ENCODE peak calls at places on chromosomes 11 and 22, in eight cellular contexts. One of them, this sample, is unnamed.

GRCh38 chr11:74746868-74747267 is 1.8 kb upstream of the RNF169 start:
- DNase-seq in mesothelial cell of epicardium: no peak
- DNase-seq in left ventricle myocardium inferior: no peak
- DNase-seq in A549: no peak
- DNase-seq in ovary: no peak
- DNase-seq in progenitor cell of endocrine pancreas: no peak
- DNase-seq in cardiac muscle cell: no peak
- DNase-seq in left lung: no peak
- DNase-seq in this sample: no peak

GRCh38 chr11:10303558-10304363 is 1.1 kb upstream of the ADM start:
- DNase-seq in left ventricle myocardium inferior: peak
- DNase-seq in ovary: no peak
- DNase-seq in cardiac muscle cell: peak
- DNase-seq in left lung: peak
- DNase-seq in progenitor cell of endocrine pancreas: no peak
- DNase-seq in A549: peak
- DNase-seq in mesothelial cell of epicardium: peak
- DNase-seq in this sample: no peak

GRCh38 chr11:30868495-30869130 is 282.5 kb upstream of the MPPED2 start:
- DNase-seq in A549: no peak
- DNase-seq in cardiac muscle cell: no peak
- DNase-seq in mesothelial cell of epicardium: no peak
- DNase-seq in left lung: no peak
- DNase-seq in progenitor cell of endocrine pancreas: no peak
- DNase-seq in left ventricle myocardium inferior: no peak
- DNase-seq in ovary: no peak
- DNase-seq in this sample: no peak

GRCh38 chr11:111688028-111688427 is 78.2 kb downstream of the PPP2R1B start:
- DNase-seq in left lung: no peak
- DNase-seq in A549: no peak
- DNase-seq in mesothelial cell of epicardium: no peak
- DNase-seq in progenitor cell of endocrine pancreas: no peak
- DNase-seq in ovary: no peak
- DNase-seq in cardiac muscle cell: no peak
- DNase-seq in left ventricle myocardium inferior: no peak
- DNase-seq in this sample: no peak

GRCh38 chr22:45272498-45272897 is 12.3 kb upstream of the UPK3A start:
- DNase-seq in left ventricle myocardium inferior: no peak
- DNase-seq in ovary: no peak
- DNase-seq in A549: no peak
- DNase-seq in left lung: no peak
- DNase-seq in cardiac muscle cell: no peak
- DNase-seq in progenitor cell of endocrine pancreas: no peak
- DNase-seq in mesothelial cell of epicardium: no peak
- DNase-seq in this sample: no peak

GRCh38 chr11:20584093-20584774 is 15.2 kb upstream of the SLC6A5 start:
- DNase-seq in cardiac muscle cell: no peak
- DNase-seq in left lung: no peak
- DNase-seq in progenitor cell of endocrine pancreas: no peak
- DNase-seq in A549: peak
- DNase-seq in ovary: no peak
- DNase-seq in left ventricle myocardium inferior: no peak
- DNase-seq in mesothelial cell of epicardium: no peak
- DNase-seq in this sample: no peak

GRCh38 chr11:34576331-34576730 is 44.6 kb upstream of the EHF start:
- DNase-seq in cardiac muscle cell: no peak
- DNase-seq in left ventricle myocardium inferior: no peak
- DNase-seq in ovary: no peak
- DNase-seq in left lung: no peak
- DNase-seq in progenitor cell of endocrine pancreas: no peak
- DNase-seq in A549: no peak
- DNase-seq in mesothelial cell of epicardium: no peak
- DNase-seq in this sample: no peak

GRCh38 chr11:124167852-124168251 is 15.3 kb upstream of the OR10D3 start:
- DNase-seq in progenitor cell of endocrine pancreas: no peak
- DNase-seq in left lung: no peak
- DNase-seq in mesothelial cell of epicardium: no peak
- DNase-seq in ovary: no peak
- DNase-seq in A549: no peak
- DNase-seq in left ventricle myocardium inferior: no peak
- DNase-seq in cardiac muscle cell: no peak
- DNase-seq in this sample: no peak

GRCh38 chr11:3888210-3888609 is 32.7 kb downstream of the STIM1 start:
- DNase-seq in progenitor cell of endocrine pancreas: no peak
- DNase-seq in left lung: no peak
- DNase-seq in left ventricle myocardium inferior: no peak
- DNase-seq in A549: no peak
- DNase-seq in cardiac muscle cell: no peak
- DNase-seq in ovary: no peak
- DNase-seq in mesothelial cell of epicardium: no peak
- DNase-seq in this sample: no peak

GRCh38 chr11:117479372-117479771 is 151.7 kb downstream of the CEP164 start:
- DNase-seq in cardiac muscle cell: no peak
- DNase-seq in ovary: no peak
- DNase-seq in left ventricle myocardium inferior: no peak
- DNase-seq in A549: no peak
- DNase-seq in progenitor cell of endocrine pancreas: no peak
- DNase-seq in left lung: no peak
- DNase-seq in mesothelial cell of epicardium: no peak
- DNase-seq in this sample: no peak
- TF ChIP-seq CTCF in cardiac muscle cell: no peak
- TF ChIP-seq CTCF in ovary: no peak
- TF ChIP-seq CTCF in left ventricle myocardium inferior: no peak
- TF ChIP-seq CTCF in A549: no peak
- TF ChIP-seq CTCF in progenitor cell of endocrine pancreas: peak
- TF ChIP-seq CTCF in left lung: no peak
- TF ChIP-seq CTCF in mesothelial cell of epicardium: no peak
- TF ChIP-seq CTCF in this sample: peak

DNA sequence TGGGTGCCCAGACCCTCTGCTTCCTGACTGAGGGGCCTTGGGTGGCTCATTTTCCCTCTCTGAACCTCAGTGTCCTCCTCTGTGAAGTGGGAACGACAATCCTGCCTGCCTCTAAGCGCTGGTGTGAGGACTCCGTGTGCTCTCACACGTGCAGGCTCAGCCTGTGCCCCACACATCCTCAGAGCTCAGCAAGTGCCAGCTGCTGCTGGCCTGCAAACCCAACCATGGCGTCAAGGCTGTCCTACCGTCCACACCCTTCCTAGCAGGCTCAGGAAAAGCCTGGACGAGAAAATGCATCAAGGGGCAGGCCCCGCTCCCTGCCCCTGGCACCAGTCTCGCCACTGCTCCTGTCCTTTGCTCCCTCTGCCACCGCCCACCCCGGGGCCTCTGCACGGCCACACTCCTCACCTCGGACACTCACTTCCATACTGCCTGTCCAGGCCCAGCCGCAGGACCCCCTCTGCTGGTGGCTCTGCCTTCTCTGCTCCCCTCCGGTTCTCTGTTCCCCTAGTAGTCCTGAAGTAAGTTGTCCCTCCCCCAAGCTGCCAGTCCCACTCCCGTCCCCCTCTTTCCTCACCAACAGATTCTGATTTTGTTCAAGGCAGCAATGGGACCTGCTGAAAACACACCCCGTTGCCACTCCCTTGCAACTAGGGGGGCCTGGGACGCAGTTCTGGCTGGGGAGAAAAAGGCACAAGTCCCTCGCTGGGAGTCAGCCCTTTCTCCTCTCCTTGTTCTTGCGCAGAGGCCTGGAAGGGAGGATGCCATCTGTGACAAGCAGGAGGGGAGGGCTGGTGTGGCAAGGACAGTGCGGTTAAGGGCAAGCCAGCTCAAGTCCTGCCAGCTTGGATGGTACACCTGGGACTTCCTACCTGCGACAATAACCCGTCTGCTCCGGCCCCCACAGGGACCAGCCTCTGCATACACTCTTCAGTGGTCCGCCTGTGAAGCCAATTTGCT is 62.2 kb downstream of the ARFGAP3 start:
- DNase-seq in mesothelial cell of epicardium: no peak
- DNase-seq in left ventricle myocardium inferior: no peak
- DNase-seq in progenitor cell of endocrine pancreas: no peak
- DNase-seq in ovary: no peak
- DNase-seq in cardiac muscle cell: no peak
- DNase-seq in A549: no peak
- DNase-seq in left lung: no peak
- DNase-seq in this sample: no peak
- TF ChIP-seq CTCF in mesothelial cell of epicardium: no peak
- TF ChIP-seq CTCF in left ventricle myocardium inferior: peak
- TF ChIP-seq CTCF in progenitor cell of endocrine pancreas: no peak
- TF ChIP-seq CTCF in ovary: no peak
- TF ChIP-seq CTCF in cardiac muscle cell: peak
- TF ChIP-seq CTCF in A549: no peak
- TF ChIP-seq CTCF in left lung: no peak
- TF ChIP-seq CTCF in this sample: no peak

GRCh38 chr11:1949922-1950321 is 2.8 kb downstream of the MRPL23 start:
- DNase-seq in left ventricle myocardium inferior: no peak
- DNase-seq in progenitor cell of endocrine pancreas: no peak
- DNase-seq in left lung: no peak
- DNase-seq in cardiac muscle cell: no peak
- DNase-seq in A549: no peak
- DNase-seq in mesothelial cell of epicardium: no peak
- DNase-seq in ovary: no peak
- DNase-seq in this sample: no peak

GRCh38 chr11:1948389-1948788 is 1.3 kb downstream of the MRPL23 start:
- DNase-seq in ovary: no peak
- DNase-seq in left ventricle myocardium inferior: peak
- DNase-seq in progenitor cell of endocrine pancreas: no peak
- DNase-seq in A549: no peak
- DNase-seq in left lung: no peak
- DNase-seq in mesothelial cell of epicardium: no peak
- DNase-seq in cardiac muscle cell: no peak
- DNase-seq in this sample: no peak

GRCh38 chr11:1952806-1953482 is 5.8 kb downstream of the MRPL23 start:
- DNase-seq in left lung: no peak
- DNase-seq in progenitor cell of endocrine pancreas: no peak
- DNase-seq in mesothelial cell of epicardium: no peak
- DNase-seq in cardiac muscle cell: no peak
- DNase-seq in A549: no peak
- DNase-seq in ovary: no peak
- DNase-seq in left ventricle myocardium inferior: no peak
- DNase-seq in this sample: no peak

GRCh38 chr11:1949302-1949701 is 2.2 kb downstream of the MRPL23 start:
- DNase-seq in ovary: no peak
- DNase-seq in progenitor cell of endocrine pancreas: no peak
- DNase-seq in left ventricle myocardium inferior: no peak
- DNase-seq in mesothelial cell of epicardium: no peak
- DNase-seq in cardiac muscle cell: no peak
- DNase-seq in A549: no peak
- DNase-seq in left lung: no peak
- DNase-seq in this sample: no peak

DNA sequence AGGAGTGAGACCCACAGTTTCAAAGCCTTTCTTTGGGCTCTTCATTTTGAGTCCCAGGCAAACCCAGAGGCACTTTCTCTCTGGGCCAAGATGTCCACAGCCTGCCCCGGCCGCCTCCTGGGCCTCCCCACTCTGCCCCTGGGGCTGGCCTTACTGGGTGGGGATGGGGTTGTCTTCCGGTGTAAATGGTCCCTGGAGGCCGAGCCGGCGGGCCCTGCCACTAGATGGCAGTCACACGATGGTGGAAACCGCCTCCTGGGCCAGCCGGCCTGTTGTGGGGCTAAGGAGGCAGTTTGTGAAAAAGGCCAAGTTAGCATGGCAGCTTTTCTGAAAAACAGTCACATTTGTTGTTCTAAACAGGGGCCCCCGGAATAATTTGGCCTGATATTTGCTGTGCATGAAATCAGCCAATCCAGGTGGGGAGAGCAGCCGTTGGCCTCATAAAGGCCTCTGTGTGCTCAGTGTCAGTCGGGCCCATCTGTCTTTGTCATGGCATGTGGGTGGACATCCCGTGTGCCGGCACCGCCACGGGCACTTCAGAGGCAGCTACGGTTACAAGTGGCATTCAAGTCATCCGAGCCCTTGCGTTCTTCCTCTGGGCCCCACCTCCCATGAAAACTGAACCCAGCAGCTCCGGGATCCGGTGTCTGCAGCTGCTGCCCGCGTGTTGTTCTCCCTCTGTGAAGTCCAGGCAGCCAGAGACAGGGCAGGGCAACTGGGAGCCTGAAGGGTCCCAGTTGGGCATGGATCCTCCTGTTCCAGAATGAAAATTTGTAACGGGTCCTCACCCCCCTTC is 6.6 kb downstream of the MRPL23 start:
- DNase-seq in A549: no peak
- DNase-seq in progenitor cell of endocrine pancreas: no peak
- DNase-seq in mesothelial cell of epicardium: no peak
- DNase-seq in left ventricle myocardium inferior: peak
- DNase-seq in ovary: no peak
- DNase-seq in cardiac muscle cell: peak
- DNase-seq in left lung: no peak
- DNase-seq in this sample: no peak
- TF ChIP-seq CTCF in A549: peak
- TF ChIP-seq CTCF in progenitor cell of endocrine pancreas: no peak
- TF ChIP-seq CTCF in mesothelial cell of epicardium: no peak
- TF ChIP-seq CTCF in left ventricle myocardium inferior: peak
- TF ChIP-seq CTCF in ovary: no peak
- TF ChIP-seq CTCF in cardiac muscle cell: no peak
- TF ChIP-seq CTCF in left lung: peak
- TF ChIP-seq CTCF in this sample: no peak

GRCh38 chr22:46835288-46835687 is 72.8 kb downstream of the TBC1D22A start:
- DNase-seq in A549: no peak
- DNase-seq in ovary: no peak
- DNase-seq in mesothelial cell of epicardium: no peak
- DNase-seq in progenitor cell of endocrine pancreas: no peak
- DNase-seq in cardiac muscle cell: no peak
- DNase-seq in left lung: no peak
- DNase-seq in left ventricle myocardium inferior: no peak
- DNase-seq in this sample: no peak

GRCh38 chr22:46835693-46836092 is 73.2 kb downstream of the TBC1D22A start:
- DNase-seq in progenitor cell of endocrine pancreas: no peak
- DNase-seq in A549: no peak
- DNase-seq in ovary: no peak
- DNase-seq in mesothelial cell of epicardium: no peak
- DNase-seq in cardiac muscle cell: no peak
- DNase-seq in left lung: no peak
- DNase-seq in left ventricle myocardium inferior: no peak
- DNase-seq in this sample: no peak

GRCh38 chr22:46830001-46830715 is 67.7 kb downstream of the TBC1D22A start:
- DNase-seq in left lung: no peak
- DNase-seq in left ventricle myocardium inferior: peak
- DNase-seq in A549: peak
- DNase-seq in progenitor cell of endocrine pancreas: no peak
- DNase-seq in cardiac muscle cell: peak
- DNase-seq in mesothelial cell of epicardium: no peak
- DNase-seq in ovary: no peak
- DNase-seq in this sample: no peak

GRCh38 chr22:46830841-46831240 is 68.4 kb downstream of the TBC1D22A start:
- DNase-seq in left ventricle myocardium inferior: no peak
- DNase-seq in progenitor cell of endocrine pancreas: no peak
- DNase-seq in A549: peak
- DNase-seq in ovary: no peak
- DNase-seq in mesothelial cell of epicardium: no peak
- DNase-seq in cardiac muscle cell: no peak
- DNase-seq in left lung: no peak
- DNase-seq in this sample: no peak

DNA sequence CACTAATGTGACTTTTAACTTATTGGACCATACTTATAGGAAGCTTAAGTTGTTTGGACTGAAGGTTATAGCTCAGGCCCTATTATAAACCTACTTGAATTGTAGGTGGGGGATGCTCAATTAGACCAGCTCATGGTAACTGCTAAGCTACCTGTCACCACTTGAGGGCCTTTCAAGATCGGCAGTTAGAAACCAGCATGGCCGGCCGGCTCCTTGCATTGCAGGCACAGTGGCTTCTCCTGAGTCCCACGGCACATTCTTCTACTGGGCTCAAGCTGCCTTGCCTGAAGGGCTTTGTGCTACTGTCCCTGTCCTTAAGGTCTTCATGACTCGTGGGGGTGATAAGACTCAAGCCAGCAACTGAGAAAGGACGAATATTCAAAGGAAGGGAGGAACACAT is 70.8 kb downstream of the TBC1D22A start:
- DNase-seq in mesothelial cell of epicardium: no peak
- DNase-seq in progenitor cell of endocrine pancreas: no peak
- DNase-seq in ovary: no peak
- DNase-seq in left ventricle myocardium inferior: no peak
- DNase-seq in cardiac muscle cell: peak
- DNase-seq in left lung: no peak
- DNase-seq in A549: peak
- DNase-seq in this sample: no peak
- TF ChIP-seq CTCF in mesothelial cell of epicardium: peak
- TF ChIP-seq CTCF in progenitor cell of endocrine pancreas: peak
- TF ChIP-seq CTCF in ovary: no peak
- TF ChIP-seq CTCF in left ventricle myocardium inferior: peak
- TF ChIP-seq CTCF in cardiac muscle cell: peak
- TF ChIP-seq CTCF in left lung: no peak
- TF ChIP-seq CTCF in A549: no peak
- TF ChIP-seq CTCF in this sample: no peak

This sample was measured in D721Med.